ENCODE peak calls at places on chromosomes 6 and 20, in seven cellular contexts. One of them, this sample, is unnamed.

GRCh38 chr20:13995841-13996240 is 525 bp downstream of the MACROD2 start:
- DNase-seq in RCC 7860: no peak
- DNase-seq in T1000: no peak
- DNase-seq in HEK293T: peak; percentile 50
- DNase-seq in AG10803: no peak
- DNase-seq in left lung: peak; percentile 85
- DNase-seq in NCI-H1105 treated with DMSO at 0.1 percent for 48 hours: peak; percentile 50
- DNase-seq in this sample: peak; percentile 91

GRCh38 chr6:21754891-21755290 is 161.3 kb downstream of the SOX4 start:
- DNase-seq in AG10803: no peak
- DNase-seq in left lung: no peak
- DNase-seq in NCI-H1105 treated with DMSO at 0.1 percent for 48 hours: no peak
- DNase-seq in HEK293T: no peak
- DNase-seq in T1000: no peak
- DNase-seq in RCC 7860: peak; percentile 35
- DNase-seq in this sample: no peak

GRCh38 chr20:41425180-41425884 is 58.7 kb upstream of the EMILIN3 start:
- DNase-seq in RCC 7860: no peak
- DNase-seq in left lung: no peak
- DNase-seq in AG10803: peak; percentile 87
- DNase-seq in NCI-H1105 treated with DMSO at 0.1 percent for 48 hours: no peak
- DNase-seq in HEK293T: no peak
- DNase-seq in T1000: no peak
- DNase-seq in this sample: no peak

GRCh38 chr6:52725530-52726192 is 37.6 kb downstream of the GSTA2 start:
- DNase-seq in left lung: no peak
- DNase-seq in RCC 7860: no peak
- DNase-seq in T1000: no peak
- DNase-seq in NCI-H1105 treated with DMSO at 0.1 percent for 48 hours: peak; percentile 49
- DNase-seq in HEK293T: no peak
- DNase-seq in AG10803: peak; percentile 25
- DNase-seq in this sample: peak; percentile 96

GRCh38 chr6:167670938-167671338 is 155.8 kb upstream of the AFDN start:
- DNase-seq in AG10803: no peak
- DNase-seq in NCI-H1105 treated with DMSO at 0.1 percent for 48 hours: no peak
- DNase-seq in left lung: no peak
- DNase-seq in T1000: no peak
- DNase-seq in HEK293T: no peak
- DNase-seq in RCC 7860: no peak
- DNase-seq in this sample: no peak

GRCh38 chr6:41548098-41548840 is 2.1 kb downstream of the FOXP4 start:
- DNase-seq in left lung: no peak
- DNase-seq in T1000: no peak
- DNase-seq in HEK293T: no peak
- DNase-seq in NCI-H1105 treated with DMSO at 0.1 percent for 48 hours: no peak
- DNase-seq in AG10803: no peak
- DNase-seq in RCC 7860: no peak
- DNase-seq in this sample: no peak

GRCh38 chr20:14148042-14148441 is 152.7 kb downstream of the MACROD2 start:
- DNase-seq in RCC 7860: no peak
- DNase-seq in left lung: no peak
- DNase-seq in T1000: no peak
- DNase-seq in AG10803: no peak
- DNase-seq in HEK293T: no peak
- DNase-seq in NCI-H1105 treated with DMSO at 0.1 percent for 48 hours: no peak
- DNase-seq in this sample: no peak

GRCh38 chr6:89615882-89616281 is 22.7 kb downstream of the LYRM2 start:
- DNase-seq in T1000: no peak
- DNase-seq in HEK293T: no peak
- DNase-seq in RCC 7860: no peak
- DNase-seq in NCI-H1105 treated with DMSO at 0.1 percent for 48 hours: no peak
- DNase-seq in AG10803: no peak
- DNase-seq in left lung: no peak
- DNase-seq in this sample: no peak

GRCh38 chr20:20491110-20491783 is 123.3 kb downstream of the INSM1 start:
- DNase-seq in NCI-H1105 treated with DMSO at 0.1 percent for 48 hours: no peak
- DNase-seq in HEK293T: no peak
- DNase-seq in AG10803: peak; percentile 42
- DNase-seq in RCC 7860: no peak
- DNase-seq in T1000: no peak
- DNase-seq in left lung: no peak
- DNase-seq in this sample: no peak

GRCh38 chr6:44255848-44256247 is 1.5 kb downstream of the SLC35B2 start:
- DNase-seq in HEK293T: no peak
- DNase-seq in AG10803: no peak
- DNase-seq in NCI-H1105 treated with DMSO at 0.1 percent for 48 hours: no peak
- DNase-seq in T1000: no peak
- DNase-seq in left lung: no peak
- DNase-seq in RCC 7860: no peak
- DNase-seq in this sample: no peak

GRCh38 chr6:166640342-166641043 is 13.4 kb upstream of the RPS6KA2 start:
- DNase-seq in NCI-H1105 treated with DMSO at 0.1 percent for 48 hours: no peak
- DNase-seq in T1000: no peak
- DNase-seq in left lung: peak; percentile 88
- DNase-seq in AG10803: no peak
- DNase-seq in HEK293T: peak; percentile 51
- DNase-seq in RCC 7860: no peak
- DNase-seq in this sample: no peak

GRCh38 chr6:4145083-4145482 is 9.7 kb upstream of the ECI2 start:
- DNase-seq in T1000: no peak
- DNase-seq in left lung: no peak
- DNase-seq in NCI-H1105 treated with DMSO at 0.1 percent for 48 hours: no peak
- DNase-seq in RCC 7860: no peak
- DNase-seq in HEK293T: no peak
- DNase-seq in AG10803: no peak
- DNase-seq in this sample: no peak

GRCh38 chr6:159819932-159820640 is 20.0 kb downstream of the PNLDC1 start:
- DNase-seq in HEK293T: no peak
- DNase-seq in RCC 7860: no peak
- DNase-seq in NCI-H1105 treated with DMSO at 0.1 percent for 48 hours: no peak
- DNase-seq in left lung: no peak
- DNase-seq in T1000: no peak
- DNase-seq in AG10803: no peak
- DNase-seq in this sample: no peak

GRCh38 chr6:101840100-101840499 is 446.6 kb downstream of the GRIK2 start:
- DNase-seq in HEK293T: no peak
- DNase-seq in AG10803: no peak
- DNase-seq in T1000: no peak
- DNase-seq in RCC 7860: no peak
- DNase-seq in NCI-H1105 treated with DMSO at 0.1 percent for 48 hours: no peak
- DNase-seq in left lung: no peak
- DNase-seq in this sample: no peak

GRCh38 chr6:53862517-53863457 is 68.0 kb downstream of the LRRC1 start:
- DNase-seq in NCI-H1105 treated with DMSO at 0.1 percent for 48 hours: no peak
- DNase-seq in AG10803: peak; percentile 87
- DNase-seq in T1000: no peak
- DNase-seq in RCC 7860: no peak
- DNase-seq in left lung: no peak
- DNase-seq in HEK293T: no peak
- DNase-seq in this sample: no peak

GRCh38 chr20:8074931-8075330 is 55.4 kb upstream of the TMX4 start:
- DNase-seq in T1000: no peak
- DNase-seq in HEK293T: no peak
- DNase-seq in left lung: no peak
- DNase-seq in NCI-H1105 treated with DMSO at 0.1 percent for 48 hours: no peak
- DNase-seq in RCC 7860: no peak
- DNase-seq in AG10803: no peak
- DNase-seq in this sample: no peak

GRCh38 chr20:33475381-33476160 is 14.3 kb upstream of the CBFA2T2 start:
- DNase-seq in left lung: no peak
- DNase-seq in NCI-H1105 treated with DMSO at 0.1 percent for 48 hours: peak; percentile 95
- DNase-seq in T1000: no peak
- DNase-seq in AG10803: no peak
- DNase-seq in RCC 7860: no peak
- DNase-seq in HEK293T: no peak
- DNase-seq in this sample: peak; percentile 97

GRCh38 chr6:128368213-128369000 is 152.0 kb downstream of the PTPRK start:
- DNase-seq in HEK293T: no peak
- DNase-seq in NCI-H1105 treated with DMSO at 0.1 percent for 48 hours: no peak
- DNase-seq in AG10803: no peak
- DNase-seq in left lung: no peak
- DNase-seq in RCC 7860: no peak
- DNase-seq in T1000: no peak
- DNase-seq in this sample: no peak

GRCh38 chr20:36802326-36803223 is 29.0 kb upstream of the DSN1 start:
- DNase-seq in RCC 7860: peak; percentile 19
- DNase-seq in left lung: no peak
- DNase-seq in T1000: no peak
- DNase-seq in AG10803: peak; percentile 60
- DNase-seq in NCI-H1105 treated with DMSO at 0.1 percent for 48 hours: no peak
- DNase-seq in HEK293T: no peak
- DNase-seq in this sample: peak; percentile 16

GRCh38 chr20:59735917-59736316 is 131.6 kb downstream of the PHACTR3 start:
- DNase-seq in left lung: no peak
- DNase-seq in NCI-H1105 treated with DMSO at 0.1 percent for 48 hours: peak; percentile 5
- DNase-seq in T1000: no peak
- DNase-seq in HEK293T: no peak
- DNase-seq in RCC 7860: no peak
- DNase-seq in AG10803: no peak
- DNase-seq in this sample: no peak

GRCh38 chr6:1604991-1605821 is 4.5 kb upstream of the FOXC1 start:
- DNase-seq in NCI-H1105 treated with DMSO at 0.1 percent for 48 hours: no peak
- DNase-seq in AG10803: no peak
- DNase-seq in RCC 7860: no peak
- DNase-seq in T1000: no peak
- DNase-seq in HEK293T: no peak
- DNase-seq in left lung: no peak
- DNase-seq in this sample: no peak

GRCh38 chr6:43927525-43928210 is 157.7 kb downstream of the VEGFA start:
- DNase-seq in RCC 7860: no peak
- DNase-seq in NCI-H1105 treated with DMSO at 0.1 percent for 48 hours: no peak
- DNase-seq in T1000: no peak
- DNase-seq in AG10803: no peak
- DNase-seq in HEK293T: no peak
- DNase-seq in left lung: no peak
- DNase-seq in this sample: peak; percentile 48

GRCh38 chr20:53937330-53937729 is 133.1 kb downstream of the BCAS1 start:
- DNase-seq in HEK293T: no peak
- DNase-seq in T1000: no peak
- DNase-seq in left lung: no peak
- DNase-seq in NCI-H1105 treated with DMSO at 0.1 percent for 48 hours: no peak
- DNase-seq in AG10803: no peak
- DNase-seq in RCC 7860: no peak
- DNase-seq in this sample: no peak

This sample was measured in NCI-H69.